ENCODE peak calls at places on chromosome 2, in four cellular contexts. One of them, this sample, is unnamed.

GRCh38 chr2:70898363-70899240 is 37.1 kb upstream of the ATP6V1B1 start:
- DNase-seq in neural crest cell: no peak
- DNase-seq in spleen: no peak
- DNase-seq in tibial nerve: no peak
- DNase-seq in this sample: no peak

GRCh38 chr2:159968282-159968900 is 94.0 kb downstream of the PLA2R1 start:
- DNase-seq in neural crest cell: peak; percentile 39
- DNase-seq in spleen: no peak
- DNase-seq in tibial nerve: no peak
- DNase-seq in this sample: peak; percentile 48

GRCh38 chr2:191051825-191052778 is 38.1 kb upstream of the STAT1 start:
- DNase-seq in tibial nerve: no peak
- DNase-seq in neural crest cell: peak; percentile 7
- DNase-seq in spleen: no peak
- DNase-seq in this sample: no peak

GRCh38 chr2:25955869-25956535 is 26.3 kb downstream of the KIF3C start:
- DNase-seq in spleen: no peak
- DNase-seq in tibial nerve: no peak
- DNase-seq in neural crest cell: no peak
- DNase-seq in this sample: no peak

GRCh38 chr2:157440404-157441071 is 3.4 kb downstream of the CYTIP start:
- DNase-seq in neural crest cell: no peak
- DNase-seq in tibial nerve: no peak
- DNase-seq in spleen: peak; percentile 75
- DNase-seq in this sample: no peak

GRCh38 chr2:140641163-140641562 is 1489.7 kb downstream of the LRP1B start:
- DNase-seq in tibial nerve: no peak
- DNase-seq in spleen: no peak
- DNase-seq in neural crest cell: no peak
- DNase-seq in this sample: no peak

GRCh38 chr2:201403904-201404303 is 46.8 kb upstream of the FLACC1 start:
- DNase-seq in spleen: no peak
- DNase-seq in neural crest cell: no peak
- DNase-seq in tibial nerve: no peak
- DNase-seq in this sample: no peak

GRCh38 chr2:144453486-144454158 is 66.3 kb downstream of the ZEB2 start:
- DNase-seq in tibial nerve: no peak
- DNase-seq in neural crest cell: no peak
- DNase-seq in spleen: no peak
- DNase-seq in this sample: no peak

GRCh38 chr2:220394433-220394832 is 767.0 kb downstream of the SLC4A3 start:
- DNase-seq in neural crest cell: no peak
- DNase-seq in tibial nerve: no peak
- DNase-seq in spleen: no peak
- DNase-seq in this sample: no peak

GRCh38 chr2:225367482-225367881 is 32.0 kb upstream of the NYAP2 start:
- DNase-seq in tibial nerve: no peak
- DNase-seq in spleen: no peak
- DNase-seq in neural crest cell: no peak
- DNase-seq in this sample: no peak

GRCh38 chr2:112818094-112818902 is 18.3 kb downstream of the IL1B start:
- DNase-seq in tibial nerve: no peak
- DNase-seq in spleen: no peak
- DNase-seq in neural crest cell: no peak
- DNase-seq in this sample: no peak

GRCh38 chr2:127413782-127414743 is 4.2 kb upstream of the PROC start:
- DNase-seq in spleen: no peak
- DNase-seq in neural crest cell: no peak
- DNase-seq in tibial nerve: no peak
- DNase-seq in this sample: no peak

GRCh38 chr2:9753665-9754531 is 89.4 kb upstream of the TAF1B start:
- DNase-seq in tibial nerve: no peak
- DNase-seq in spleen: no peak
- DNase-seq in neural crest cell: no peak
- DNase-seq in this sample: no peak

GRCh38 chr2:169507698-169508097 is 1.8 kb upstream of the KLHL41 start:
- DNase-seq in neural crest cell: no peak
- DNase-seq in spleen: no peak
- DNase-seq in tibial nerve: no peak
- DNase-seq in this sample: no peak

GRCh38 chr2:165144315-165144714 is 59.5 kb downstream of the SCN3A start:
- DNase-seq in tibial nerve: no peak
- DNase-seq in neural crest cell: no peak
- DNase-seq in spleen: no peak
- DNase-seq in this sample: no peak

GRCh38 chr2:156229724-156230362 is 102.7 kb downstream of the NR4A2 start:
- DNase-seq in tibial nerve: no peak
- DNase-seq in neural crest cell: no peak
- DNase-seq in spleen: no peak
- DNase-seq in this sample: no peak

GRCh38 chr2:234133004-234133403 is 82.5 kb downstream of the SPP2 start:
- DNase-seq in neural crest cell: no peak
- DNase-seq in spleen: no peak
- DNase-seq in tibial nerve: no peak
- DNase-seq in this sample: no peak

GRCh38 chr2:213885485-213885884 is 525.4 kb upstream of the VWC2L start:
- DNase-seq in neural crest cell: no peak
- DNase-seq in spleen: no peak
- DNase-seq in tibial nerve: no peak
- DNase-seq in this sample: peak; percentile 5

GRCh38 chr2:17136895-17137294 is 381.3 kb downstream of the RAD51AP2 start:
- DNase-seq in spleen: no peak
- DNase-seq in neural crest cell: no peak
- DNase-seq in tibial nerve: no peak
- DNase-seq in this sample: no peak

GRCh38 chr2:30238143-30238800 is 6.9 kb downstream of the LBH start:
- DNase-seq in neural crest cell: no peak
- DNase-seq in spleen: peak; percentile 64
- DNase-seq in tibial nerve: no peak
- DNase-seq in this sample: no peak

GRCh38 chr2:10787176-10787968 is 25.2 kb downstream of the PDIA6 start:
- DNase-seq in neural crest cell: no peak
- DNase-seq in spleen: peak; percentile 70
- DNase-seq in tibial nerve: no peak
- DNase-seq in this sample: peak; percentile 37

GRCh38 chr2:8437228-8437948 is 244.5 kb upstream of the ID2 start:
- DNase-seq in tibial nerve: no peak
- DNase-seq in neural crest cell: no peak
- DNase-seq in spleen: no peak
- DNase-seq in this sample: peak; percentile 16

GRCh38 chr2:197161738-197162137 is 148.8 kb downstream of the ANKRD44 start:
- DNase-seq in spleen: no peak
- DNase-seq in neural crest cell: no peak
- DNase-seq in tibial nerve: no peak
- DNase-seq in this sample: no peak

This sample was measured in Caco-2.